ENCODE peak calls at places on chromosomes 12 and 14, in five cellular contexts. Q, A, S, C and F are unnamed samples.

GRCh38 chr14:72291908-72292688 is 359.9 kb downstream of the RGS6 start:
- DNase-seq in Q (peak), A (peak), S (peak), C (peak), F (peak)

GRCh38 chr14:51862171-51862838 is 1.9 kb downstream of the GNG2 start:
- DNase-seq in S (no peak), A (no peak), C (peak), Q (no peak), F (no peak)

GRCh38 chr12:97912943-97913342 is 450.3 kb downstream of the RMST start:
- DNase-seq in C (no peak), S (no peak), Q (no peak), A (no peak), F (no peak)

GRCh38 chr12:57632369-57632897 is 568 bp downstream of the B4GALNT1 start:
- DNase-seq in S (no peak), Q (no peak), A (no peak), C (no peak), F (no peak)

GRCh38 chr12:131621701-131622421 is 89.0 kb upstream of the SFSWAP start:
- DNase-seq in C (no peak), S (no peak), A (no peak), Q (no peak), F (no peak)

GRCh38 chr12:58564721-58565120 is 355.6 kb downstream of the LRIG3 start:
- DNase-seq in C (no peak), Q (no peak), S (no peak), A (no peak), F (no peak)

GRCh38 chr12:54379401-54380201 is 4.9 kb downstream of the ZNF385A start:
- DNase-seq in A (no peak), Q (peak), C (peak), S (peak), F (peak)

GRCh38 chr12:106296179-106296877 is 6.2 kb upstream of the TCP11L2 start:
- DNase-seq in C (no peak), S (no peak), A (peak), Q (peak), F (no peak)

GRCh38 chr14:101761032-101761880 is at the start of gene PPP2R5C:
- DNase-seq in Q (peak), C (peak), A (peak), S (peak), F (peak)

GRCh38 chr12:28108599-28108998 is 81.7 kb upstream of the CCDC91 start:
- DNase-seq in S (no peak), Q (peak), A (no peak), C (no peak), F (no peak)

GRCh38 chr14:28088125-28088524 is 678.5 kb upstream of the FOXG1 start:
- DNase-seq in C (no peak), A (no peak), S (no peak), Q (no peak), F (no peak)

GRCh38 chr12:6368906-6369525 is 6.3 kb downstream of the SCNN1A start:
- DNase-seq in S (no peak), C (no peak), Q (no peak), A (no peak), F (no peak)

GRCh38 chr12:131055093-131055465 is 101.4 kb downstream of the ADGRD1 start:
- DNase-seq in C (no peak), A (no peak), S (no peak), Q (no peak), F (no peak)

GRCh38 chr14:101602466-101602840 is 41.2 kb downstream of the DIO3 start:
- DNase-seq in Q (no peak), S (no peak), C (no peak), A (no peak), F (no peak)

GRCh38 chr12:2457215-2458112 is 337.3 kb upstream of the FKBP4 start:
- DNase-seq in A (no peak), C (no peak), Q (no peak), S (no peak), F (no peak)

GRCh38 chr12:30515351-30515750 is 180.3 kb downstream of the IPO8 start:
- DNase-seq in S (no peak), C (peak), A (no peak), Q (peak), F (no peak)

GRCh38 chr14:68672609-68673285 is 120.1 kb downstream of the ZFP36L1 start:
- DNase-seq in Q (no peak), S (no peak), C (peak), A (no peak), F (peak)

DNA sequence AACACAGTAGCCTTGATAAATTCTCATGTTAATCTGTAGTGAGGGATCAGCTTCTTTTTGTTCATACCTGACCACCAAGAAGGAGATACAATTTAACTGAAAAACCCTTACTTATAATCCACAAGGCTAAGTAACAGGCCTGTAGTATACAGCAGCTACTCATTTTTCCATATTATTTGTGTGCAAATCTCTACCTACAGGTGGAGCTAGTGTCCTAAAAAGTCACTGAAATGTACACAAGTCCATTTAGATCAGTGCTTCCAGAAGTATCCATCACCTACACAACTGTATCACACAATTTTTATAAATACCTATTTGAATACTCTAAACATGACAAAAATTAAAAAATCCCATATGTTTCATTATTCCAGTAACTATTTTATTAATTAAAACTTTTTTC is 173.2 kb downstream of the SLC35F4 start:
- DNase-seq in A (peak), C (peak), Q (peak), S (no peak), F (peak)
- TF ChIP-seq CTCF in A (peak), C (peak), Q (peak), S (no peak), F (peak)

DNA sequence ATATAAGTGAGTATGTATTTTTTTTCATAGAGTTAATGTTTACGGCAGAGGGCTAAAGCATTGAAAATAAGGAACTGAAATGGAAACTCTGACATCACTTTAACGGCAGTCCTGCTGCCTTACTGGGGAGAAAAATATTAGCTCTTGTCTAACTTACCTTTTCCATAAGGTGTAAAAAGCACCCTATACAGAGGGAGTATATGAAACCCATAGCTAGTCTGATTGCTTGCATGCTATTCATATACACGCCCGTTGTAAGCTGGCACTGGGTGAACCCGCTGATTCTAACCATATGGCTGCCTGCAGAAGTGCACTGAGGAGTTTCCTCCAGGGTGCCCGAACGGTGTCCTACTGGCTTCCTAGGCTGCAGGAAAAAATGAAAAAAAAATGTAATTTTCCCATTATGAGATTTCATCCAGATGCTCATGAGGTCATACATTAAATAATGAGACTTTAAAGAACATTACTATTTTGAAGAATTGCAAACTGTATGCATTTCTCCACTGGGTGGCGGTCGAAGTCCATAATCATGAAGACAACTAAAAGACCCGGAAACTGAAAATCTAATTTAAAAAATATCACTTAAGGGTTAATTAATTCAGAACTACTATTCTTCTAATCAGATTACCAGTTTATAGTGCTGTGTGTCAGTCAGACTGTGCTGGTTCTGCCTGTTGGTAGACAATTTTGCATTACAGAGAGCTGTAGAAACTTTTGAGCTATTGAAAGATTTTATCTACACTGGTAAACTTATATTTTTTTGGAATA is 144.7 kb downstream of the ALX1 start:
- DNase-seq in Q (peak), C (peak), S (peak), A (no peak), F (no peak)
- TF ChIP-seq CTCF in Q (peak), C (peak), S (peak), A (peak), F (peak)

DNA sequence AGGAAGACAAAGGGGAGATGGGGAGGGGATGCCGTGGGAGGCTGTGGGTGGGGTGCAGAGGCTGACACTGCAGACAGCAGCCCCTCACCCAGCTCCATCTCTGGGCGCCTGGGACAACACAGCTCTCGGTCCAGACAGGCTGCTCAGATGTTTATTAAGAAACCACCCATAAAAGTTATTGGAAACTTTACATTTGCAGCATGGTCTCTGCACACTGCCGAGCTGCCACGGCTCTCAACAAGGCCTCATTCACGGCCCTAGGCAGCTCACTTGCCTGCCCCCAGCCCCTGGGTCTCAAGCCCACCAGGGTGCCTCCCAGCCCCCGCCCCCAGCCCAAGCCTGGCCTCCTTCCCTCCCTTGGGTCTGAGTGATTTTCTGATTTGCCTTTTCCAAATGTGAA is 21.0 kb upstream of the COL2A1 start:
- DNase-seq in C (no peak), Q (no peak), A (no peak), S (no peak), F (no peak)
- TF ChIP-seq CTCF in C (no peak), Q (no peak), A (no peak), S (no peak), F (no peak)

DNA sequence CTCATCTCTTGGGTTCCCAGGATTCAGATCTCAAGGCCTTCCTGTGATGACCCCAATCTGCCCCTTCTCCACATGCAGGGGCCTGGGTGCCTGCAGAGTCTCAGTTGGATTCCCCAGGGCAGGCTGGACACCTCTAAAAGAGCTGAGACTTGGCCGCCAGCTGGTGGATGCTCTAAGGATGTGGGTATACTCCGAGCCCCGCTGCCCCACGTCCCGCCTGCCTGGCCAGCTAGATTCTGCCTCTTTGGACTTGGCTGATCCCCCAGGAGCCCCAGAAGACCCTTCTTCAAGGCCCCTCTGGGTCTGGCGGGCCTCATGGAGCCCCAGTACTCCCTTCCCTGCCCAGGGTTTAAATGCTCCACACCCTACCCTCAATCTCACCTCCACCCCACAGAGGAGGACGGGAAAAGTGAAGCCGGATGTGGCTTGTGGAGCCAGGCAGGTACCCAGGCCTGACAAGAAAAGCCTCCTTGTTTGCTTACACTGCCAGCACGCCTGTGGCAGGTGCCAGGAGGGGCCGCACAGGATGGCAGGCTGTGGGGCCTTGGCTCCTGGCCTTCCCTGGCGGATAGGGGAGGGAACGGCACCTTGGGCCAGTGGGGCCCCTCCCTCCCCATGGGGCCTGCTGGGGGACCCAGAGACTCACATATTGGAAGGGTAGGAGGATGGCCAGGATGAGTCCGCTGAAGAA is 15.1 kb downstream of the FAIM2 start:
- DNase-seq in C (no peak), S (no peak), A (no peak), Q (no peak), F (no peak)
- TF ChIP-seq CTCF in C (no peak), S (no peak), A (no peak), Q (no peak), F (no peak)

GRCh38 chr14:81344461-81345160 is 55.5 kb downstream of the STON2 start:
- DNase-seq in S (no peak), C (no peak), A (no peak), Q (no peak), F (peak)
- TF ChIP-seq CTCF in S (no peak), C (no peak), A (no peak), Q (no peak), F (no peak)